ENCODE peak calls at places on chromosomes 16 and 17, in nine cellular contexts. H is heart left ventricle, G is psoas muscle, O is body of pancreas, U is fibroblast of lung, J is Peyer's patch, I is HCT116, E is lower lobe of right lung, R is stomach. A is an unnamed sample.

GRCh38 chr16:70250748-70251650 is 741 bp downstream of the EXOSC6 start:
- DNase-seq in H (no peak), G (peak), O (peak), U (peak), J (peak), I (no peak), E (peak), R (peak), A (peak)

GRCh38 chr16:50154369-50154947 is 1.4 kb downstream of the TENT4B start:
- DNase-seq in H (no peak), G (no peak), O (no peak), U (no peak), J (no peak), I (no peak), E (no peak), R (no peak), A (no peak)

GRCh38 chr16:269061-269796 is 6.5 kb downstream of the RGS11 start:
- DNase-seq in H (no peak), G (peak), O (peak), U (no peak), J (no peak), I (no peak), E (no peak), R (no peak), A (no peak)

GRCh38 chr17:78397681-78398101 is 19.2 kb downstream of the PGS1 start:
- DNase-seq in H (peak), G (peak), O (no peak), U (peak), J (no peak), I (no peak), E (no peak), R (no peak), A (no peak)

GRCh38 chr16:1206326-1206725 is 18.7 kb downstream of the TPSG1 start:
- DNase-seq in H (no peak), G (no peak), O (no peak), U (no peak), J (no peak), I (no peak), E (no peak), R (no peak), A (no peak)

GRCh38 chr17:31231852-31232251 is 65.2 kb downstream of the OMG start:
- DNase-seq in H (no peak), G (no peak), O (no peak), U (no peak), J (no peak), I (no peak), E (no peak), R (no peak), A (no peak)

GRCh38 chr16:70684146-70685060 is 1.4 kb downstream of the MTSS2 start:
- DNase-seq in H (peak), G (peak), O (no peak), U (no peak), J (no peak), I (no peak), E (no peak), R (no peak), A (no peak)

GRCh38 chr17:82963104-82963950 is 116.1 kb upstream of the METRNL start:
- DNase-seq in H (peak), G (peak), O (peak), U (peak), J (peak), I (no peak), E (peak), R (peak), A (peak)

GRCh38 chr17:48181653-48182052 is 74.1 kb downstream of the SNX11 start:
- DNase-seq in H (no peak), G (no peak), O (no peak), U (peak), J (no peak), I (peak), E (no peak), R (no peak), A (no peak)

GRCh38 chr17:35082073-35082657 is 18.7 kb upstream of the RFFL start:
- DNase-seq in H (no peak), G (no peak), O (no peak), U (peak), J (no peak), I (peak), E (no peak), R (no peak), A (no peak)

GRCh38 chr17:27475070-27475673 is 18.9 kb downstream of the KSR1 start:
- DNase-seq in H (no peak), G (no peak), O (no peak), U (no peak), J (no peak), I (no peak), E (no peak), R (no peak), A (no peak)

GRCh38 chr16:67169642-67170167 is 633 bp upstream of the NOL3 start:
- DNase-seq in H (no peak), G (no peak), O (no peak), U (peak), J (no peak), I (no peak), E (no peak), R (no peak), A (no peak)

DNA sequence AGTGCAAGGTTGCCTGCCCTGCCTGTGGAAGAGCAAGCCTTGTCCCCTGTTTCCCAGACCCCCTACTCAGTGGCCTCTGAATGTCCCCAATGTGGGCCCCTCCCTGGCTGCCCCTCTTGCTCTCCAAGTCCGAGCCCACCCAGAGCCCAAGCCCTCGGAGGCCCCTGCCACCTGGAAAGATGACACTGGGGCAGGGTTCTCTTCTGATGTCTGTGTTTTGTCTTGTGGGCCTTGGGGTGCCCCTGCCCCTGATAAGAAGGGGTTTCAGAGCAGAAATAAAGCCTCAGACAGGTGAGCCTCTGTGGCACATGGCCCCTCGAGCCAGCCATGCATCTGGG is 85.4 kb upstream of the CBX4 start:
- DNase-seq in H (no peak), G (no peak), O (no peak), U (no peak), J (no peak), I (no peak), E (no peak), R (no peak), A (no peak)
- TF ChIP-seq CTCF in H (no peak), G (no peak), O (no peak), U (no peak), J (no peak), I (peak), E (no peak), R (no peak), A (no peak)

GRCh38 chr17:76688165-76688622 is 22.6 kb downstream of the MXRA7 start:
- DNase-seq in H (no peak), G (peak), O (no peak), U (peak), J (no peak), I (no peak), E (no peak), R (no peak), A (no peak)

GRCh38 chr17:76685846-76686245 is 24.9 kb downstream of the MXRA7 start:
- DNase-seq in H (no peak), G (no peak), O (no peak), U (no peak), J (no peak), I (no peak), E (no peak), R (no peak), A (no peak)

GRCh38 chr17:76686538-76687277 is 24.1 kb downstream of the MXRA7 start:
- DNase-seq in H (no peak), G (no peak), O (no peak), U (no peak), J (no peak), I (no peak), E (no peak), R (no peak), A (no peak)

GRCh38 chr17:76685366-76685765 is 25.4 kb downstream of the MXRA7 start:
- DNase-seq in H (no peak), G (no peak), O (no peak), U (no peak), J (no peak), I (no peak), E (no peak), R (no peak), A (no peak)

GRCh38 chr17:76687278-76688164 is 23.2 kb downstream of the MXRA7 start:
- DNase-seq in H (peak), G (peak), O (no peak), U (no peak), J (no peak), I (no peak), E (no peak), R (no peak), A (no peak)
- H3K27ac ChIP-seq in H (peak), G (peak), O (peak), U (peak), J (peak), I (peak), E (peak), R (peak), A (no peak)

GRCh38 chr17:688100-688989 is 26.3 kb downstream of the VPS53 start:
- DNase-seq in H (no peak), G (no peak), O (no peak), U (peak), J (no peak), I (no peak), E (no peak), R (no peak), A (no peak)
- TF ChIP-seq CTCF in H (peak), G (no peak), O (no peak), U (peak), J (no peak), I (peak), E (peak), R (no peak), A (no peak)

GRCh38 chr16:26178298-26178697 is 486.5 kb downstream of the HS3ST4 start:
- DNase-seq in H (no peak), G (no peak), O (no peak), U (no peak), J (no peak), I (no peak), E (no peak), R (no peak), A (no peak)
- H3K27ac ChIP-seq in H (no peak), G (no peak), O (no peak), U (no peak), J (no peak), I (no peak), E (no peak), R (no peak), A (no peak)